ENCODE peak calls at places on chromosomes 2 and 18, in five cellular contexts. G is body of pancreas, V is endothelial cell of umbilical vein, N is transverse colon, B is Peyer's patch. Q is an unnamed sample.

GRCh38 chr2:169772651-169773050 is 26.0 kb upstream of the SSB start:
- DNase-seq in G (no peak), V (no peak), N (no peak), B (no peak), Q (no peak)

GRCh38 chr2:234633581-234634230 is 136.8 kb upstream of the ARL4C start:
- DNase-seq in G (no peak), V (no peak), N (no peak), B (no peak), Q (no peak)

GRCh38 chr2:22536131-22536530 is 848.8 kb upstream of the KLHL29 start:
- DNase-seq in G (no peak), V (no peak), N (no peak), B (no peak), Q (no peak)

GRCh38 chr2:71578665-71579371 is 125.5 kb downstream of the DYSF start:
- DNase-seq in G (peak; percentile 25), V (no peak), N (peak; percentile 14), B (no peak), Q (no peak)

GRCh38 chr2:224922142-224922727 is 120.0 kb downstream of the DOCK10 start:
- DNase-seq in G (no peak), V (no peak), N (no peak), B (no peak), Q (no peak)

GRCh38 chr2:209988010-209988409 is 14.4 kb upstream of the RPE start:
- DNase-seq in G (no peak), V (no peak), N (no peak), B (no peak), Q (no peak)

GRCh38 chr18:21486905-21487437 is 113.5 kb downstream of the ESCO1 start:
- DNase-seq in G (no peak), V (no peak), N (no peak), B (no peak), Q (no peak)

GRCh38 chr2:30110773-30111172 is 36.0 kb upstream of the YPEL5 start:
- DNase-seq in G (no peak), V (no peak), N (no peak), B (no peak), Q (no peak)

GRCh38 chr2:8494589-8494988 is 187.3 kb upstream of the ID2 start:
- DNase-seq in G (no peak), V (no peak), N (no peak), B (peak; percentile 45), Q (no peak)

GRCh38 chr2:219706823-219707281 is 79.4 kb downstream of the SLC4A3 start:
- DNase-seq in G (no peak), V (no peak), N (no peak), B (no peak), Q (no peak)

GRCh38 chr2:45300026-45300750 is 290.9 kb upstream of the SIX2 start:
- DNase-seq in G (peak; percentile 57), V (peak; percentile 43), N (peak; percentile 54), B (peak; percentile 69), Q (no peak)

GRCh38 chr18:55706893-55707292 is 118.9 kb upstream of the TCF4 start:
- DNase-seq in G (no peak), V (no peak), N (no peak), B (no peak), Q (no peak)

GRCh38 chr2:109185338-109185737 is 56.3 kb downstream of the SH3RF3 start:
- DNase-seq in G (peak; percentile 37), V (peak; percentile 35), N (no peak), B (no peak), Q (no peak)

GRCh38 chr2:173880561-173880960 is 84.6 kb downstream of the SP3 start:
- DNase-seq in G (no peak), V (no peak), N (no peak), B (no peak), Q (no peak)

GRCh38 chr2:105455488-105455991 is 56.7 kb upstream of the FHL2 start:
- DNase-seq in G (peak; percentile 55), V (peak; percentile 68), N (peak; percentile 75), B (peak; percentile 81), Q (peak; percentile 47)

GRCh38 chr2:72095364-72095763 is 52.3 kb downstream of the CYP26B1 start:
- DNase-seq in G (no peak), V (no peak), N (no peak), B (no peak), Q (no peak)

DNA sequence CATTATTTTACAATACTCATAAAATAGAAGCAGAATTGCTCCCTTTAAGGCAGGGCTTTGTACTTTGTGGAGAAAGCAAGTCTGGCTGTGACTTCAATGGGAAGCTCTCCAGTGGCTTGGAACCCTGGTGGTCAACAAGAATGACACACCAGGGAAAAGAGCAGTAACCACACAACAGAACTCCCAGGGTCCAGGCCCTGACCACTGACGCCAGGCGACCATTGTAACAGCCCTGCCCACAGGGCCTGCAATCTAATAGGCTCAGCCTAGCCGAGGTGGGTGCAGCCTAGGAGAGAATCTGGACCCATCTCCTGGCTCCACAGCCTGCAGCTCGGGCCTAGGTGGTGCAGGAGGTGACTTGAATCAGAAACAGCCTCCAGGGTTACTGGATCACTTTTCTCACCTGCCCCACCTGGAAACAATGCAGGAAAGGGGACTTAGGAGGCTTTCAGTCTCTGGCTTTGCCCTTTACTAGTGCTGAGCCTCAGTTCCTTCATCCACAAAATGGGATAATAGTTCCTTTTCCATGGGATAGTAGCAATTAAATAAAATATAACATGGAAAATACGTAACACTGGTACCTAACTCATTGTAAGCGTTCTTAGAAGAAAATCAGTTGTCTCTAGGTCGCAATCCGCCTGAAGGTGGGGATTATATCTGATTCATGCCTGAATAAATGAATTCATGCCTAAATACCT is 112.4 kb upstream of the STPG4 start:
- DNase-seq in G (no peak), V (no peak), N (no peak), B (no peak), Q (no peak)
- H3K4me1 ChIP-seq in G (peaks cover 13% of the 10 kb centered on the region), V (peaks cover 16% of the 10 kb centered on the region), N (peaks cover 33% of the 10 kb centered on the region), B (peaks cover 10% of the 10 kb centered on the region), Q (peaks cover 17% of the 10 kb centered on the region)

GRCh38 chr18:12271376-12272235 is 17.4 kb downstream of the CIDEA start:
- DNase-seq in G (peak; percentile 84), V (peak; percentile 85), N (peak; percentile 82), B (peak; percentile 76), Q (peak; percentile 93)
- TF ChIP-seq POLR2A in G (no peak), V (no peak), N (no peak), B (no peak), Q (no peak)

GRCh38 chr2:17594533-17595391 is 54.3 kb downstream of the VSNL1 start:
- DNase-seq in G (no peak), V (no peak), N (no peak), B (no peak), Q (no peak)
- H3K4me3 ChIP-seq in G (no peak overlapping the region), V (no peak overlapping the region), N (no peak overlapping the region), B (no peak overlapping the region), Q (no peak overlapping the region)

GRCh38 chr2:133819906-133820305 is 251.6 kb upstream of the NCKAP5 start:
- DNase-seq in G (no peak), V (no peak), N (no peak), B (no peak), Q (no peak)
- H3K4me1 ChIP-seq in G (peaks cover 12% of the 10 kb centered on the region), V (peaks cover 75% of the 10 kb centered on the region), N (no peaks in the 10 kb centered on the region), B (no peaks in the 10 kb centered on the region), Q (no peaks in the 10 kb centered on the region)

GRCh38 chr2:215435261-215435808 is 533 bp downstream of the FN1 start:
- DNase-seq in G (peak; percentile 21), V (peak; percentile 45), N (peak; percentile 12), B (peak; percentile 47), Q (no peak)

GRCh38 chr2:215436705-215437570 is 1.1 kb upstream of the FN1 start:
- DNase-seq in G (no peak), V (peak; percentile 78), N (no peak), B (peak; percentile 46), Q (no peak)

GRCh38 chr2:215432759-215433594 is 2.9 kb downstream of the FN1 start:
- DNase-seq in G (no peak), V (peak; percentile 31), N (no peak), B (no peak), Q (no peak)

GRCh38 chr2:215435809-215436704 is at the start of gene FN1:
- DNase-seq in G (peak; percentile 74), V (peak; percentile 99), N (peak; percentile 83), B (peak; percentile 86), Q (peak; percentile 97)

DNA sequence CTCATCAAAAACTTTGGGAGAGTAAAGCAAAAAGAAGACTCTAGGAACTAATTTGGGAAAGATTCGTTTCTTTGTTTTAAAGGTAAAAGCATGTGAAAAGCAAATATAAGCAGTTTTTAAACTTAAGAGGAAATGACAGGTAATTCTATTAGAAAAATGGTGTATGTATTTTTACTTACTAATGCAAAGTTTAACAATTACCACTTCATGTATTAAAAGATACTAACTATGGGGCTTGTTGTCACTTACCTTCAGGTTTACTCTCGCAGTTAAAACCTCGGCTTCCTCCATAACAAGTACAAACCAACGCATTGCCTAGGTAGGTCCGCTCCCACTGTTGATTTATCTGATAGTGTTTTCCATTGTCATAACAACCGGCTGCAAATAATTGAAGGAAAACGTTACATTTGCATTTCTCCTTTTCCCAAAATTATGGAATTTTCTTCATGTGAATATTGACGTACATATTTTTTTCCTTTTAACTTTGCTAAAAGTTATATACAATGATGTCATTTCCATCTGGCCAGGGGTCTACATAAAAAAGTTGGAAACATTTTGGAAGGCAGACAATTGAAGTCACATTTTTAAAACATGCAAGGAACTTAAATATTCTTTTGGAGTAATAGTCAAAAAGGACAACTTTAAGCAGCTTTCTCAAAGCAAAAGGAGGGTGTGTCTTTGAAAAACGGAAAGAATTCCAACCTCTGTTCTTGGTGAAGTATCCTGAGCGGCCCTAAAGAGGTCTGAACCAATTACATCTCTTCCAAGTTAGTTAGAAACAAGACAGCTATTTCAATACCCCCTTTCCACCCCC is 1.2 kb downstream of the FN1 start:
- DNase-seq in G (no peak), V (peak; percentile 58), N (no peak), B (no peak), Q (no peak)
- TF ChIP-seq POLR2A in G (no peak), V (no peak), N (no peak), B (no peak), Q (no peak)

GRCh38 chr2:237860273-237860935 is 981 bp downstream of the RAMP1 start:
- DNase-seq in G (peak; percentile 46), V (no peak), N (no peak), B (no peak), Q (peak; percentile 48)
- H3K4me3 ChIP-seq in G (peak overlapping the region; percentile 28), V (no peak overlapping the region), N (peak overlapping the region; percentile 58), B (peak overlapping the region; percentile 68), Q (peak overlapping the region; percentile 53)